ENCODE peak calls at places on chromosomes 6 and 20, in six cellular contexts. R, Y, F, K, C and I are unnamed samples. For H3K36me3 and H3K4me1, the result is how much of the 10 kb centered on the place peaks cover.

GRCh38 chr6:109393882-109394281 is 11.6 kb upstream of the CD164 start:
- DNase-seq in R (no peak), Y (no peak), F (no peak), K (no peak), C (no peak), I (no peak)

GRCh38 chr6:34248198-34248726 is 544 bp downstream of the SMIM29 start:
- DNase-seq in R (no peak), Y (no peak), F (no peak), K (peak), C (peak), I (peak)

GRCh38 chr6:73803562-73804221 is 107.7 kb downstream of the CD109 start:
- DNase-seq in R (no peak), Y (peak), F (no peak), K (peak), C (no peak), I (no peak)

GRCh38 chr6:21648475-21649050 is 55.0 kb downstream of the SOX4 start:
- DNase-seq in R (no peak), Y (no peak), F (no peak), K (no peak), C (no peak), I (no peak)

GRCh38 chr20:35320396-35321126 is 28.3 kb upstream of the FAM83C start:
- DNase-seq in R (no peak), Y (peak), F (no peak), K (peak), C (no peak), I (no peak)

GRCh38 chr6:169723200-169723909 is 945 bp downstream of the PHF10 start:
- DNase-seq in R (peak), Y (no peak), F (no peak), K (no peak), C (peak), I (peak)

GRCh38 chr20:43507150-43508080 is at the start of gene L3MBTL1:
- DNase-seq in R (no peak), Y (peak), F (peak), K (no peak), C (peak), I (peak)

GRCh38 chr6:148311849-148312669 is 30.6 kb upstream of the SASH1 start:
- DNase-seq in R (no peak), Y (no peak), F (no peak), K (no peak), C (no peak), I (no peak)

GRCh38 chr6:32152414-32153251 is 894 bp upstream of the PRRT1 start:
- DNase-seq in R (no peak), Y (no peak), F (no peak), K (no peak), C (no peak), I (no peak)

GRCh38 chr20:62665826-62666735 is 23.8 kb downstream of the SLCO4A1 start:
- DNase-seq in R (no peak), Y (no peak), F (no peak), K (no peak), C (no peak), I (no peak)

GRCh38 chr6:111550953-111551352 is 54.7 kb downstream of the TRAF3IP2 start:
- DNase-seq in R (no peak), Y (no peak), F (no peak), K (no peak), C (no peak), I (no peak)

GRCh38 chr6:105785412-105785811 is 300.7 kb upstream of the PRDM1 start:
- DNase-seq in R (no peak), Y (no peak), F (no peak), K (no peak), C (no peak), I (no peak)

GRCh38 chr6:23688650-23689049 is 437.4 kb upstream of the NRSN1 start:
- DNase-seq in R (no peak), Y (no peak), F (no peak), K (no peak), C (no peak), I (no peak)
- TF ChIP-seq CTCF in R (no peak), Y (no peak), F (no peak), K (no peak), C (no peak), I (no peak)

DNA sequence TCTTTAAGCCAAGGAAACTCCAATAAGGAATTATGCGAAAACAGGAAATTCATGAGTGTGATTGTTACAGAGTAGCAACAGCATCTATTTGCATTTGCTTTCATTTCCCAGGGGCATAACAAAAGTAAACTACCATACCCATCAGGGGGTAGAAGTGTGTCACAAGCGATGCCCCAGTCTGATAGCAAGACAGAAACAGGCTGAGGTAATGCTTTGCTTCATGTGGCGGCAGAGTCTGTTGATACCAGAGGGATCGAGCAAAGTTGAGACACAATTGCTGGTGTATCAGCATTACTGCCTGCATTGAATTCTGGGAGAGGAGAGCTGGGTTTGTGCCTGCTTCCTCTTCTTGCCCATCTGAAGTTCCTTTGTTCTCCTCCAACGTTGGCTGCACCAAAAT is 51.2 kb upstream of the LYRM2 start:
- DNase-seq in R (no peak), Y (no peak), F (no peak), K (no peak), C (no peak), I (no peak)
- H3K36me3 ChIP-seq in R (half or more), Y (half or more), F (half or more), K (under half), C (half or more), I (half or more)

GRCh38 chr6:139595183-139595582 is 220.7 kb upstream of the CITED2 start:
- DNase-seq in R (no peak), Y (no peak), F (no peak), K (no peak), C (no peak), I (no peak)
- H3K4me1 ChIP-seq in R (half or more), Y (under half), F (under half), K (under half), C (under half), I (under half)

GRCh38 chr6:8494730-8495129 is 59.4 kb upstream of the SLC35B3 start:
- DNase-seq in R (no peak), Y (no peak), F (no peak), K (no peak), C (no peak), I (no peak)

GRCh38 chr6:8492536-8493125 is 57.3 kb upstream of the SLC35B3 start:
- DNase-seq in R (no peak), Y (no peak), F (no peak), K (no peak), C (no peak), I (no peak)
- TF ChIP-seq CTCF in R (no peak), Y (no peak), F (no peak), K (no peak), C (no peak), I (no peak)

DNA sequence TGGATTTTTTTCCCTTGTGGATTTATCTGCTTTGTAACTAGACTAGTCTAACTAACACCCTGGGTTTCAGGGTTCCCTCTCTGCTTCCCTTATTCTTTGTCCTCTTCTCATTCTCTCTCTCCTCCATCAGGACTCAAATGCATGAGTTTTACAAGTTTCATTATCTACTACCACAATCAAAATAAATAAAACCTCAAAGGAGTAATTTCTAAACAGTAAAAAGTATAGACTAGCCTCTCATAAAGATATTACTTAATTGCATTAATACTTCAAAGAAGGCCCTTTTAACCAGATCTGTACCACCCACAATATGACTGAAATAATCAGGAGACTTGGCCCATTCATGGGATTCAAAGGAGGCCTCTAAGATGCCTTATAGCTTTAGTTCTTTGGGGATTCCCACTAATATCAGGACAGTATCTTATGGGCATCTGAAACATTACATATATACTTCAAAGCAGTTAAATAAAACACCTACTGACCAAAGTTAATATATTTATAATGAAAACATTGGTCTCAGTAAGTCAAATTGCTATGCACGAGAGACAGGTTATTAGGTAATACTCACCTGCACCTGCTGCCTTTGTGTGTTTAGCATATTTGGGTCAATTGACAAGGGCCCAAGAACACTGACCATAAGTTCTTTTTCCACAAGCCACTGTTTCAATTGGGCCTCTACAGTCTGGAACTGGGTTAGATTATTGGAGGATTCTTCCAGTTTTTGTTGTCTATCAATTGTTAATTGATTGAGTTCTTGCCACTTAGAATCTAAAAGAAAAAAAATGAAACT is 85.7 kb downstream of the DST start:
- DNase-seq in R (no peak), Y (no peak), F (no peak), K (no peak), C (no peak), I (no peak)
- H3K36me3 ChIP-seq in R (half or more), Y (under half), F (half or more), K (under half), C (under half), I (under half)

GRCh38 chr6:7261030-7261841 is 51.8 kb downstream of the SSR1 start:
- DNase-seq in R (peak), Y (peak), F (peak), K (peak), C (peak), I (peak)
- H3K4me1 ChIP-seq in R (under half), Y (under half), F (under half), K (under half), C (under half), I (under half)